ENCODE peak calls at places on chromosomes 6 and 20, in four cellular contexts. S, N, V and P are unnamed samples.

GRCh38 chr6:132084811-132085509 is 133.8 kb upstream of the CCN2 start:
- DNase-seq in N (peak), S (no peak), V (peak), P (no peak)

GRCh38 chr6:3625161-3625979 is 126.1 kb downstream of the PXDC1 start:
- DNase-seq in N (no peak), V (no peak), S (no peak), P (no peak)

GRCh38 chr6:150076196-150076893 is 7.4 kb upstream of the ULBP3 start:
- DNase-seq in V (no peak), S (no peak), N (no peak), P (no peak)

GRCh38 chr20:61583356-61583755 is 331.3 kb downstream of the CDH4 start:
- DNase-seq in N (no peak), S (no peak), V (no peak), P (no peak)

GRCh38 chr6:133055527-133055966 is 185.6 kb upstream of the EYA4 start:
- DNase-seq in S (no peak), N (no peak), V (no peak), P (no peak)

GRCh38 chr6:104642871-104643270 is 216.8 kb downstream of the HACE1 start:
- DNase-seq in S (no peak), V (no peak), N (no peak), P (no peak)

GRCh38 chr20:61517419-61517818 is 265.4 kb downstream of the CDH4 start:
- DNase-seq in N (no peak), S (no peak), V (no peak), P (no peak)

GRCh38 chr6:31813463-31813849 is 1.6 kb downstream of the HSPA1L start:
- DNase-seq in S (no peak), V (no peak), N (no peak), P (no peak)

GRCh38 chr20:56606174-56606945 is 22.7 kb upstream of the TFAP2C start:
- DNase-seq in S (no peak), N (no peak), V (no peak), P (peak)

GRCh38 chr20:58661298-58662141 is 10.4 kb downstream of the STX16 start:
- DNase-seq in V (no peak), N (no peak), S (no peak), P (no peak)

GRCh38 chr6:165227644-165228329 is 81.6 kb downstream of the C6orf118 start:
- DNase-seq in V (peak), N (no peak), S (no peak), P (no peak)

GRCh38 chr6:168133186-168133585 is 54.2 kb upstream of the FRMD1 start:
- DNase-seq in N (peak), S (no peak), V (no peak), P (no peak)

GRCh38 chr6:127514396-127515227 is 4.5 kb downstream of the MTCL3 start:
- DNase-seq in N (peak), S (no peak), V (no peak), P (peak)

GRCh38 chr6:5619249-5619648 is 357.9 kb downstream of the FARS2 start:
- DNase-seq in V (no peak), S (no peak), N (no peak), P (peak)

GRCh38 chr6:133436652-133437051 is 195.5 kb downstream of the EYA4 start:
- DNase-seq in N (peak), S (no peak), V (no peak), P (no peak)

GRCh38 chr20:57608516-57608915 is 11.7 kb downstream of the ZBP1 start:
- DNase-seq in N (no peak), V (no peak), S (no peak), P (peak)

GRCh38 chr6:37483917-37484785 is 15.5 kb downstream of the CCDC167 start:
- DNase-seq in V (no peak), S (peak), N (peak), P (peak)

GRCh38 chr6:125279961-125280360 is 21.8 kb downstream of the HDDC2 start:
- DNase-seq in S (no peak), V (no peak), N (no peak), P (no peak)

GRCh38 chr6:155325700-155326516 is 11.6 kb upstream of the TFB1M start:
- DNase-seq in S (no peak), N (no peak), V (no peak), P (no peak)

GRCh38 chr20:59437601-59438031 is 137.2 kb downstream of the EDN3 start:
- DNase-seq in S (no peak), V (no peak), N (no peak), P (no peak)

GRCh38 chr20:16530201-16530681 is 43.0 kb downstream of the KIF16B start:
- DNase-seq in V (no peak), N (peak), S (no peak), P (peak)

GRCh38 chr20:4437131-4437530 is 284.6 kb upstream of the PRND start:
- DNase-seq in N (no peak), S (no peak), V (no peak), P (no peak)

GRCh38 chr6:7899046-7899888 is 11.3 kb downstream of the TXNDC5 start:
- DNase-seq in V (no peak), S (no peak), N (no peak), P (no peak)

GRCh38 chr20:11098888-11099287 is 425.1 kb upstream of the JAG1 start:
- DNase-seq in S (no peak), N (no peak), V (no peak), P (peak)

GRCh38 chr6:111980168-111980567 is 73.7 kb upstream of the CCN6 start:
- DNase-seq in S (no peak), N (peak), V (no peak), P (no peak)

GRCh38 chr6:150751296-150751695 is 114.2 kb upstream of the MTHFD1L start:
- DNase-seq in V (peak), S (no peak), N (peak), P (no peak)